ENCODE peak calls at places on chromosomes 12 and 14, in five cellular contexts. One of them, this sample, is unnamed.

GRCh38 chr14:79583738-79584405 is 627.4 kb downstream of the DIO2 start:
- DNase-seq in psoas muscle: no peak
- DNase-seq in brain microvascular endothelial cell: peak
- DNase-seq in neural progenitor cell: no peak
- DNase-seq in hepatocyte: no peak
- DNase-seq in this sample: no peak

GRCh38 chr12:118350908-118351592 is 21.7 kb downstream of the TAOK3 start:
- DNase-seq in psoas muscle: no peak
- DNase-seq in hepatocyte: no peak
- DNase-seq in brain microvascular endothelial cell: no peak
- DNase-seq in neural progenitor cell: no peak
- DNase-seq in this sample: peak

GRCh38 chr12:116609715-116610114 is 50.5 kb downstream of the MAP1LC3B2 start:
- DNase-seq in neural progenitor cell: peak
- DNase-seq in brain microvascular endothelial cell: no peak
- DNase-seq in psoas muscle: no peak
- DNase-seq in hepatocyte: no peak
- DNase-seq in this sample: no peak

GRCh38 chr12:22923768-22924167 is 298.8 kb downstream of the ETNK1 start:
- DNase-seq in hepatocyte: no peak
- DNase-seq in neural progenitor cell: no peak
- DNase-seq in psoas muscle: no peak
- DNase-seq in brain microvascular endothelial cell: no peak
- DNase-seq in this sample: no peak

GRCh38 chr12:26017484-26018211 is 59.2 kb downstream of the RASSF8 start:
- DNase-seq in hepatocyte: peak
- DNase-seq in brain microvascular endothelial cell: no peak
- DNase-seq in psoas muscle: peak
- DNase-seq in neural progenitor cell: peak
- DNase-seq in this sample: no peak

GRCh38 chr12:120404271-120404670 is 33.6 kb upstream of the COX6A1 start:
- DNase-seq in brain microvascular endothelial cell: no peak
- DNase-seq in hepatocyte: no peak
- DNase-seq in neural progenitor cell: no peak
- DNase-seq in psoas muscle: no peak
- DNase-seq in this sample: no peak

GRCh38 chr14:101365329-101366158 is 195.8 kb upstream of the DIO3 start:
- DNase-seq in hepatocyte: no peak
- DNase-seq in brain microvascular endothelial cell: no peak
- DNase-seq in neural progenitor cell: peak
- DNase-seq in psoas muscle: peak
- DNase-seq in this sample: no peak

GRCh38 chr14:73718742-73719251 is 4.6 kb upstream of the PNMA1 start:
- DNase-seq in brain microvascular endothelial cell: no peak
- DNase-seq in neural progenitor cell: peak
- DNase-seq in psoas muscle: no peak
- DNase-seq in hepatocyte: no peak
- DNase-seq in this sample: peak

GRCh38 chr12:57985685-57986084 is 44.3 kb downstream of the ATP23 start:
- DNase-seq in brain microvascular endothelial cell: no peak
- DNase-seq in neural progenitor cell: no peak
- DNase-seq in psoas muscle: no peak
- DNase-seq in hepatocyte: no peak
- DNase-seq in this sample: no peak

GRCh38 chr12:101933866-101934514 is 56.6 kb downstream of the DRAM1 start:
- DNase-seq in psoas muscle: peak
- DNase-seq in brain microvascular endothelial cell: no peak
- DNase-seq in hepatocyte: no peak
- DNase-seq in neural progenitor cell: no peak
- DNase-seq in this sample: no peak
- H3K27ac ChIP-seq in psoas muscle: no peak
- H3K27ac ChIP-seq in brain microvascular endothelial cell: no peak
- H3K27ac ChIP-seq in hepatocyte: no peak
- H3K27ac ChIP-seq in neural progenitor cell: no peak
- H3K27ac ChIP-seq in this sample: no peak

GRCh38 chr12:115225845-115226244 is 541.9 kb upstream of the TBX3 start:
- DNase-seq in hepatocyte: no peak
- DNase-seq in brain microvascular endothelial cell: no peak
- DNase-seq in neural progenitor cell: no peak
- DNase-seq in psoas muscle: no peak
- DNase-seq in this sample: no peak

GRCh38 chr12:115223322-115223721 is 539.3 kb upstream of the TBX3 start:
- DNase-seq in brain microvascular endothelial cell: peak
- DNase-seq in psoas muscle: no peak
- DNase-seq in hepatocyte: peak
- DNase-seq in neural progenitor cell: no peak
- DNase-seq in this sample: peak

GRCh38 chr12:115222220-115222619 is 538.2 kb upstream of the TBX3 start:
- DNase-seq in brain microvascular endothelial cell: no peak
- DNase-seq in neural progenitor cell: no peak
- DNase-seq in psoas muscle: no peak
- DNase-seq in hepatocyte: no peak
- DNase-seq in this sample: no peak

GRCh38 chr12:115227137-115227615 is 543.2 kb upstream of the TBX3 start:
- DNase-seq in hepatocyte: peak
- DNase-seq in psoas muscle: peak
- DNase-seq in brain microvascular endothelial cell: peak
- DNase-seq in neural progenitor cell: no peak
- DNase-seq in this sample: peak

GRCh38 chr12:115224031-115224430 is 540.1 kb upstream of the TBX3 start:
- DNase-seq in hepatocyte: peak
- DNase-seq in neural progenitor cell: peak
- DNase-seq in psoas muscle: no peak
- DNase-seq in brain microvascular endothelial cell: peak
- DNase-seq in this sample: no peak
- H3K27ac ChIP-seq in hepatocyte: peak
- H3K27ac ChIP-seq in neural progenitor cell: no peak
- H3K27ac ChIP-seq in psoas muscle: peak
- H3K27ac ChIP-seq in brain microvascular endothelial cell: no peak
- H3K27ac ChIP-seq in this sample: no peak

GRCh38 chr14:85528882-85529585 is 910 bp upstream of the FLRT2 start:
- DNase-seq in psoas muscle: peak
- DNase-seq in hepatocyte: peak
- DNase-seq in brain microvascular endothelial cell: peak
- DNase-seq in neural progenitor cell: peak
- DNase-seq in this sample: no peak

GRCh38 chr14:85531594-85532391 is 1.8 kb downstream of the FLRT2 start:
- DNase-seq in brain microvascular endothelial cell: peak
- DNase-seq in psoas muscle: peak
- DNase-seq in hepatocyte: peak
- DNase-seq in neural progenitor cell: peak
- DNase-seq in this sample: peak

GRCh38 chr14:85531141-85531593 is 1.2 kb downstream of the FLRT2 start:
- DNase-seq in neural progenitor cell: peak
- DNase-seq in hepatocyte: peak
- DNase-seq in brain microvascular endothelial cell: peak
- DNase-seq in psoas muscle: peak
- DNase-seq in this sample: peak

GRCh38 chr14:85529803-85530574 is at the start of gene FLRT2:
- DNase-seq in brain microvascular endothelial cell: peak
- DNase-seq in neural progenitor cell: peak
- DNase-seq in psoas muscle: peak
- DNase-seq in hepatocyte: peak
- DNase-seq in this sample: peak

GRCh38 chr14:85530626-85531025 is 682 bp downstream of the FLRT2 start:
- DNase-seq in brain microvascular endothelial cell: no peak
- DNase-seq in psoas muscle: no peak
- DNase-seq in hepatocyte: no peak
- DNase-seq in neural progenitor cell: no peak
- DNase-seq in this sample: peak
- H3K27ac ChIP-seq in brain microvascular endothelial cell: peak
- H3K27ac ChIP-seq in psoas muscle: peak
- H3K27ac ChIP-seq in hepatocyte: peak
- H3K27ac ChIP-seq in neural progenitor cell: no peak
- H3K27ac ChIP-seq in this sample: peak

DNA sequence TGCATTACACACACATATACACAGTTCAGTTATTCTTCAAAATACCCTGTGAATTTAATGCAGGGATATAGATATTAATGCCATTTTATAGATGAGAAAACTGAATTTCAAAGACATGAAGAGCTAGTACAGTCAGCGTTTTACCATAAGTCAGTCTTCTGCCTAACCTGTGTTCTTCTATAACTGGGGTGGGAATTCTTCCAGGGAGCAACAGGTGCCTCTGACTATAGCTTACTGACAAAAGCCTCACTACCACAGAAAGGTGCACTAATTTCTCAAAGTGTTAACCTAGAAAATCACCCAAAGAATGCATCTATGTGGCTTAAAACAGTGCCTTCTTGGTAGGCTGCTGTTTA is 84.4 kb downstream of the STXBP6 start:
- DNase-seq in psoas muscle: no peak
- DNase-seq in brain microvascular endothelial cell: no peak
- DNase-seq in hepatocyte: no peak
- DNase-seq in neural progenitor cell: no peak
- DNase-seq in this sample: no peak
- H3K27ac ChIP-seq in psoas muscle: peak
- H3K27ac ChIP-seq in brain microvascular endothelial cell: no peak
- H3K27ac ChIP-seq in hepatocyte: peak
- H3K27ac ChIP-seq in neural progenitor cell: no peak
- H3K27ac ChIP-seq in this sample: peak

GRCh38 chr14:102451064-102451352 is 58.6 kb downstream of the ANKRD9 start:
- DNase-seq in neural progenitor cell: no peak
- DNase-seq in psoas muscle: peak
- DNase-seq in brain microvascular endothelial cell: no peak
- DNase-seq in hepatocyte: no peak
- DNase-seq in this sample: peak
- H3K27ac ChIP-seq in neural progenitor cell: no peak
- H3K27ac ChIP-seq in psoas muscle: peak
- H3K27ac ChIP-seq in brain microvascular endothelial cell: no peak
- H3K27ac ChIP-seq in hepatocyte: no peak
- H3K27ac ChIP-seq in this sample: no peak

DNA sequence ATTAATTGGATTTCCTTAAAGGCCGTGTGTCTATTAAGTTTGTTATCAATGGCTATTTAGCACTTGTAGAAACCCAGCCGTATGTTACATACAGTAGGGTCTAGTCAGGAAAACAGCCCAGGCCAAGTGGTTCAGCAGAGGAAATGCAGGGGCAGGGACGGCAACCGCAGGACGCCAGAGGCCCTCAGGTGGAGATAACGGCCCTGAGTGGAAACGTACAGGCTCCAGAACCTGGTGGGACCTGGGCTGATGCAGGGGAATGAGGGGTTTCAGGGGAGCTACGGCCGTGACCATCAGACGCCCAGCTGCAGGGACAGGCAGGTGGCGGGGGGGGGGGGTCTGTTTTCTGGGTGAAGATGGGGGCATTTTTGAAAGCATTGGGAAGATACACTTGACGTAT is 3.7 kb upstream of the ANKLE2 start:
- DNase-seq in psoas muscle: peak
- DNase-seq in neural progenitor cell: no peak
- DNase-seq in brain microvascular endothelial cell: no peak
- DNase-seq in hepatocyte: no peak
- DNase-seq in this sample: peak
- H3K27ac ChIP-seq in psoas muscle: no peak
- H3K27ac ChIP-seq in neural progenitor cell: no peak
- H3K27ac ChIP-seq in brain microvascular endothelial cell: no peak
- H3K27ac ChIP-seq in hepatocyte: no peak
- H3K27ac ChIP-seq in this sample: no peak

DNA sequence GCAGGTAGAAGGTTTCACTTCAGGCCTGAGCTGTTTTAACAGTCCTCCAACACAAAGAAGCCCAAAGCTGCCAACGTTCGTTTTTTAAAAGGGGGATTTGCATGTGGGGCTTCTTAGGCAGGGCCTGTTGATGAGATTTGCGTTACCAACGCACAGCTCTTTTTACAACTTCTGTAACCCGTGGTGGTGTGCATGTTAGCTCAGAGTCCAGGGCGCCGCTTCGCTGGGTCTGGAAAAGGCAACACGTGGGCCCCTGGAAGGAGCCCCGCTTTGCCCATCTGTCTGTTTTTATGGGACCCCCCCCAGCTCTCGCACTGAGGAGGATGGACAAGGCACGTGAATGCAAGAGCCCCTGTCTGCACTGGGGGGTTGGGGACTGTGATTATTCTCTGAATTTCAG is 84.0 kb downstream of the ESR2 start:
- DNase-seq in hepatocyte: no peak
- DNase-seq in psoas muscle: no peak
- DNase-seq in neural progenitor cell: no peak
- DNase-seq in brain microvascular endothelial cell: no peak
- DNase-seq in this sample: no peak
- H3K27ac ChIP-seq in hepatocyte: no peak
- H3K27ac ChIP-seq in psoas muscle: peak
- H3K27ac ChIP-seq in neural progenitor cell: no peak
- H3K27ac ChIP-seq in brain microvascular endothelial cell: no peak
- H3K27ac ChIP-seq in this sample: no peak

GRCh38 chr14:99854831-99855230 is 61.6 kb downstream of the EML1 start:
- DNase-seq in brain microvascular endothelial cell: no peak
- DNase-seq in hepatocyte: no peak
- DNase-seq in neural progenitor cell: no peak
- DNase-seq in psoas muscle: no peak
- DNase-seq in this sample: no peak
- H3K27ac ChIP-seq in brain microvascular endothelial cell: no peak
- H3K27ac ChIP-seq in hepatocyte: no peak
- H3K27ac ChIP-seq in neural progenitor cell: peak
- H3K27ac ChIP-seq in psoas muscle: no peak
- H3K27ac ChIP-seq in this sample: no peak

GRCh38 chr14:35123388-35123703 is 994 bp downstream of the PRORP start:
- DNase-seq in psoas muscle: no peak
- DNase-seq in brain microvascular endothelial cell: no peak
- DNase-seq in hepatocyte: no peak
- DNase-seq in neural progenitor cell: no peak
- DNase-seq in this sample: no peak
- H3K27ac ChIP-seq in psoas muscle: peak
- H3K27ac ChIP-seq in brain microvascular endothelial cell: peak
- H3K27ac ChIP-seq in hepatocyte: peak
- H3K27ac ChIP-seq in neural progenitor cell: no peak
- H3K27ac ChIP-seq in this sample: peak

This sample was measured in osteoblast.